ENCODE peak calls at places on chromosomes 7 and 10, in seven cellular contexts. C is sigmoid colon, J is lung, I is brain microvascular endothelial cell, L is body of pancreas, U is transverse colon, H is cardiac muscle cell. O is an unnamed sample.

GRCh38 chr7:26454180-26454579 is 162.5 kb downstream of the SNX10 start:
- DNase-seq in C (no peak), H (no peak), I (peak; percentile 5), J (no peak), L (no peak), U (no peak), O (no peak)

GRCh38 chr10:49512121-49512809 is 26.7 kb downstream of the ERCC6 start:
- DNase-seq in C (no peak), L (peak; percentile 23), U (no peak), I (no peak), H (peak; percentile 47), J (no peak), O (no peak)

GRCh38 chr10:34474060-34474376 is 341.1 kb downstream of the PARD3 start:
- DNase-seq in C (no peak), H (no peak), U (no peak), L (no peak), I (no peak), J (no peak), O (no peak)

GRCh38 chr10:43702936-43703281 is 54.2 kb upstream of the ZNF32 start:
- DNase-seq in L (no peak), I (no peak), J (no peak), H (no peak), C (no peak), U (no peak), O (no peak)

GRCh38 chr7:94696981-94697670 is 41.2 kb upstream of the SGCE start:
- DNase-seq in I (peak; percentile 95), U (peak; percentile 29), H (no peak), L (peak; percentile 67), J (peak; percentile 53), C (peak; percentile 86), O (peak; percentile 14)

GRCh38 chr7:158109364-158110033 is 478.1 kb downstream of the PTPRN2 start:
- DNase-seq in U (no peak), C (no peak), L (no peak), J (no peak), H (no peak), I (no peak), O (no peak)

GRCh38 chr10:88019753-88020152 is 156.3 kb downstream of the PTEN start:
- DNase-seq in J (no peak), U (no peak), H (no peak), C (no peak), L (no peak), I (no peak), O (no peak)

GRCh38 chr7:3537210-3537875 is 236.3 kb downstream of the SDK1 start:
- DNase-seq in L (no peak), I (peak; percentile 66), H (peak; percentile 5), J (no peak), U (no peak), C (no peak), O (no peak)

GRCh38 chr10:101397140-101397539 is 43.2 kb downstream of the BTRC start:
- DNase-seq in C (no peak), H (peak; percentile 13), U (no peak), J (no peak), L (no peak), I (peak; percentile 89), O (peak; percentile 13)

GRCh38 chr10:3874988-3875841 is 90.2 kb upstream of the KLF6 start:
- DNase-seq in J (no peak), H (no peak), U (peak; percentile 48), C (no peak), L (no peak), I (no peak), O (no peak)

GRCh38 chr7:47518827-47519226 is 63.1 kb downstream of the TNS3 start:
- DNase-seq in H (no peak), C (no peak), U (no peak), L (no peak), I (peak; percentile 58), J (no peak), O (no peak)

GRCh38 chr7:127943541-127944521 is 87.4 kb downstream of the LRRC4 start:
- DNase-seq in J (no peak), U (no peak), C (no peak), H (peak; percentile 95), I (peak; percentile 20), L (peak; percentile 19), O (no peak)

GRCh38 chr10:61244261-61244775 is 208.9 kb downstream of the TMEM26 start:
- DNase-seq in I (no peak), H (peak; percentile 0), U (no peak), J (no peak), L (no peak), C (no peak), O (no peak)

GRCh38 chr7:155227004-155227787 is 70.5 kb upstream of the INSIG1 start:
- DNase-seq in L (no peak), C (peak; percentile 39), H (no peak), I (no peak), J (no peak), U (no peak), O (no peak)

GRCh38 chr10:113603057-113603777 is 50.4 kb downstream of the HABP2 start:
- DNase-seq in L (no peak), J (no peak), U (no peak), H (no peak), I (no peak), C (no peak), O (no peak)

GRCh38 chr7:9691286-9691685 is 1257.9 kb downstream of the NXPH1 start:
- DNase-seq in C (no peak), I (no peak), H (peak; percentile 12), J (no peak), L (no peak), U (no peak), O (no peak)

GRCh38 chr7:157650801-157651200 is 314.0 kb downstream of the DNAJB6 start:
- DNase-seq in J (no peak), L (no peak), U (no peak), I (no peak), C (no peak), H (no peak), O (no peak)

GRCh38 chr10:121041906-121042305 is 190.7 kb downstream of the WDR11 start:
- DNase-seq in H (no peak), I (no peak), J (no peak), C (no peak), U (no peak), L (no peak), O (no peak)

GRCh38 chr7:142438235-142438922 is 180.5 kb upstream of the PRSS58 start:
- DNase-seq in C (no peak), J (no peak), H (peak; percentile 57), I (peak; percentile 38), U (peak; percentile 52), L (peak; percentile 27), O (no peak)

GRCh38 chr10:70915806-70916205 is 27.4 kb upstream of the PCBD1 start:
- DNase-seq in I (no peak), H (no peak), C (no peak), J (no peak), U (no peak), L (no peak), O (no peak)

GRCh38 chr10:70915206-70915605 is 26.8 kb upstream of the PCBD1 start:
- DNase-seq in C (no peak), H (no peak), I (no peak), U (no peak), J (no peak), L (no peak), O (no peak)

GRCh38 chr10:70916241-70916640 is 27.9 kb upstream of the PCBD1 start:
- DNase-seq in L (no peak), J (no peak), U (no peak), I (no peak), C (no peak), H (no peak), O (no peak)

GRCh38 chr10:70918851-70919530 is 30.6 kb upstream of the PCBD1 start:
- DNase-seq in C (no peak), J (no peak), H (no peak), U (peak; percentile 27), I (no peak), L (no peak), O (no peak)

GRCh38 chr10:70917635-70918034 is 29.3 kb upstream of the PCBD1 start:
- DNase-seq in J (no peak), U (no peak), H (no peak), C (no peak), L (no peak), I (no peak), O (no peak)
- H3K27me3 ChIP-seq in J (no peaks in the 10 kb centered on the region), U (peaks cover 7% of the 10 kb centered on the region), H (no peaks in the 10 kb centered on the region), C (peaks cover 11% of the 10 kb centered on the region), L (no peaks in the 10 kb centered on the region), I (peaks cover 22% of the 10 kb centered on the region), O (no peaks in the 10 kb centered on the region)

GRCh38 chr7:6447589-6448210 is at the start of gene DAGLB:
- DNase-seq in L (peak; percentile 96), U (peak; percentile 96), I (peak; percentile 80), J (peak; percentile 94), H (peak; percentile 96), C (peak; percentile 95), O (peak; percentile 49)
- TF ChIP-seq CTCF in L (peak; percentile 29), U (no peak), I (no peak), J (no peak), H (no peak), C (no peak), O (no peak)

GRCh38 chr7:1247527-1248041 is 14.9 kb downstream of the UNCX start:
- DNase-seq in C (no peak), U (no peak), I (no peak), L (no peak), J (no peak), H (no peak), O (no peak)

GRCh38 chr7:1249731-1250130 is 17.1 kb downstream of the UNCX start:
- DNase-seq in H (no peak), U (no peak), J (no peak), I (no peak), C (no peak), L (no peak), O (no peak)

GRCh38 chr7:1248077-1248458 is 15.4 kb downstream of the UNCX start:
- DNase-seq in U (no peak), J (no peak), I (no peak), L (no peak), H (no peak), C (no peak), O (no peak)

GRCh38 chr7:1246871-1247526 is 14.3 kb downstream of the UNCX start:
- DNase-seq in J (no peak), H (no peak), U (no peak), I (no peak), C (no peak), L (no peak), O (no peak)

DNA sequence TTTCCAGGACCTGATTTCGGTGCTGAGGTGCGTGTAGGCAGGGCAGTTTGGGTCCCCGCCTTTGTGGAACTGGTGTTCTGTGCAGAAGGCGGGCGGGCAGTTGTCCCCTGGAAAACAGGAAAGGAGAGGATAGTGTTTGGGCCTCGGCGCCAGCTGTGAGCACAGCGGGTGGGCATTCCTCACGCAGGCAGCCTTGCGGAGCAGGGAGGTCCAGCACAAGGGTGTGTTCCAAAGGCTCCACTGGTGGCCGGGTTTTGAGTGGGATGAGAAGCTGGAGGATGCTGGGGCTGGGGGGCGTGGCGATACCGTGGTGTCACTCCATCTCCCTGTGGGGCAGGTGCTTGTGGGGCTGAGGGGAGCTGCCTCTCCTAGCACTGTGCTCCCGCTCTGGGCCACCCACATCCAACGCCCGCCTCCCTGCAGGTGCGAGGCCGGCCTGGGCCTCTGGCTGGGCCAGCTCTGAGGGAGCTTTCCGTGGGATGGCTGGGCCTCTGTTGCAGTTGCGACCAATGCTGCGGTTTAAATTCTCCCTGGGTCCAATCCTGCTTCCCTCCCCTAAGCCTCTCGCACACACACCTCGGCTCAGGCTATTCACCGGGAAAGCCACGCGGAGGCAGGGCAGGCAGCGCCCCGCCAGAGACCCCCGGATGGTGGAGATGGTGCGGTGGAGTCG is 15.9 kb downstream of the UNCX start:
- DNase-seq in C (no peak), J (no peak), L (no peak), I (no peak), U (no peak), H (no peak), O (no peak)
- H3K27me3 ChIP-seq in C (peaks cover 100% of the 10 kb centered on the region), J (peaks cover 16% of the 10 kb centered on the region), L (no peaks in the 10 kb centered on the region), I (peaks cover 77% of the 10 kb centered on the region), U (peaks cover 100% of the 10 kb centered on the region), H (peaks cover 86% of the 10 kb centered on the region), O (peaks cover 35% of the 10 kb centered on the region)

GRCh38 chr7:665751-666453 is 60.6 kb upstream of the DNAAF5 start:
- DNase-seq in U (no peak), L (no peak), H (peak; percentile 12), J (no peak), I (no peak), C (peak; percentile 86), O (no peak)
- TF ChIP-seq CTCF in U (no peak), L (no peak), H (peak; percentile 50), J (no peak), I (peak; percentile 53), C (no peak), O (peak; percentile 30)